ENCODE peak calls at places on chromosomes 11 and 22, in four cellular contexts. H, Y, A and T are unnamed samples.

GRCh38 chr22:32076726-32077550 is 33.9 kb downstream of the SLC5A1 start:
- DNase-seq in H (no peak), Y (no peak), A (no peak), T (no peak)

GRCh38 chr11:117319214-117319840 is 3.3 kb upstream of the BACE1 start:
- DNase-seq in H (no peak), Y (no peak), A (no peak), T (no peak)

GRCh38 chr11:68020575-68020974 is 9.9 kb upstream of the NDUFS8 start:
- DNase-seq in H (no peak), Y (peak), A (no peak), T (no peak)

GRCh38 chr11:44444770-44445321 is 120.6 kb upstream of the CD82 start:
- DNase-seq in H (no peak), Y (no peak), A (no peak), T (no peak)

GRCh38 chr11:59185412-59185811 is 13.5 kb downstream of the DTX4 start:
- DNase-seq in H (no peak), Y (no peak), A (no peak), T (no peak)

GRCh38 chr22:42742940-42743339 is 22.3 kb upstream of the A4GALT start:
- DNase-seq in H (no peak), Y (no peak), A (no peak), T (no peak)

GRCh38 chr11:9906043-9906791 is 242.3 kb downstream of the SWAP70 start:
- DNase-seq in H (peak), Y (peak), A (no peak), T (no peak)

GRCh38 chr11:19978668-19979518 is 181.4 kb downstream of the DBX1 start:
- DNase-seq in H (peak), Y (peak), A (no peak), T (no peak)

GRCh38 chr11:76803811-76804600 is 20.9 kb downstream of the TSKU start:
- DNase-seq in H (no peak), Y (no peak), A (peak), T (no peak)

GRCh38 chr11:62033191-62034044 is 66.0 kb upstream of the FTH1 start:
- DNase-seq in H (peak), Y (peak), A (no peak), T (no peak)

GRCh38 chr22:30675436-30675835 is 7.8 kb upstream of the DUSP18 start:
- DNase-seq in H (no peak), Y (no peak), A (no peak), T (no peak)

GRCh38 chr11:111796696-111797095 is 30.5 kb upstream of the PPP2R1B start:
- DNase-seq in H (no peak), Y (no peak), A (no peak), T (no peak)

GRCh38 chr22:40485813-40486610 is 115.6 kb downstream of the SGSM3 start:
- DNase-seq in H (peak), Y (no peak), A (no peak), T (no peak)

GRCh38 chr22:37148031-37148651 is 1.6 kb downstream of the IL2RB start:
- DNase-seq in H (no peak), Y (no peak), A (no peak), T (no peak)

GRCh38 chr11:2515401-2516275 is 70.8 kb downstream of the KCNQ1 start:
- DNase-seq in H (no peak), Y (no peak), A (no peak), T (no peak)

GRCh38 chr11:115616941-115617340 is 112.7 kb upstream of the CADM1 start:
- DNase-seq in H (no peak), Y (no peak), A (no peak), T (no peak)

GRCh38 chr11:119378851-119379465 is 2.5 kb downstream of the USP2 start:
- DNase-seq in H (no peak), Y (no peak), A (no peak), T (no peak)

GRCh38 chr22:37187891-37188761 is at the start of gene C1QTNF6:
- DNase-seq in H (peak), Y (peak), A (no peak), T (no peak)

GRCh38 chr22:27472975-27473374 is 328.6 kb downstream of the MN1 start:
- DNase-seq in H (no peak), Y (no peak), A (no peak), T (no peak)

GRCh38 chr22:24247011-24247507 is 2.2 kb upstream of the GGT5 start:
- DNase-seq in H (no peak), Y (no peak), A (no peak), T (no peak)

GRCh38 chr22:17444204-17444504 is 74.9 kb downstream of the CECR2 start:
- DNase-seq in H (no peak), Y (no peak), A (no peak), T (no peak)

GRCh38 chr11:68106165-68106940 is 14.8 kb downstream of the CHKA start:
- DNase-seq in H (peak), Y (no peak), A (no peak), T (no peak)

GRCh38 chr11:63882555-63883242 is 34.3 kb downstream of the RCOR2 start:
- DNase-seq in H (no peak), Y (no peak), A (peak), T (no peak)

GRCh38 chr11:124879229-124879998 is 14.2 kb downstream of the ROBO3 start:
- DNase-seq in H (no peak), Y (no peak), A (no peak), T (no peak)

GRCh38 chr22:21659864-21660525 is 5.8 kb upstream of the PPIL2 start:
- DNase-seq in H (no peak), Y (no peak), A (no peak), T (no peak)

GRCh38 chr22:39928556-39929401 is 27.9 kb downstream of the GRAP2 start:
- DNase-seq in H (peak), Y (no peak), A (no peak), T (no peak)

GRCh38 chr11:11608783-11609232 is 13.0 kb downstream of the GALNT18 start:
- DNase-seq in H (peak), Y (peak), A (peak), T (peak)

GRCh38 chr11:2309251-2310072 is 7.6 kb downstream of the TSPAN32 start:
- DNase-seq in H (no peak), Y (no peak), A (no peak), T (no peak)

GRCh38 chr22:23128269-23129108 is 13.3 kb downstream of the RSPH14 start:
- DNase-seq in H (peak), Y (peak), A (peak), T (peak)

GRCh38 chr11:16881074-16881709 is 133.0 kb downstream of the PLEKHA7 start:
- DNase-seq in H (peak), Y (peak), A (no peak), T (peak)

GRCh38 chr22:25403752-25404471 is 160.6 kb upstream of the GRK3 start:
- DNase-seq in H (peak), Y (peak), A (peak), T (no peak)

GRCh38 chr11:77289737-77290136 is 11.7 kb downstream of the GDPD4 start:
- DNase-seq in H (no peak), Y (no peak), A (no peak), T (no peak)

GRCh38 chr22:46660604-46661201 is 40.5 kb downstream of the GRAMD4 start:
- DNase-seq in H (peak), Y (no peak), A (no peak), T (no peak)

GRCh38 chr11:75428301-75428724 is 4.7 kb downstream of the KLHL35 start:
- DNase-seq in H (no peak), Y (peak), A (no peak), T (no peak)

GRCh38 chr22:31586137-31586920 is 75.7 kb downstream of the PISD start:
- DNase-seq in H (no peak), Y (no peak), A (no peak), T (no peak)

GRCh38 chr22:37818397-37819099 is 4.6 kb upstream of the GALR3 start:
- DNase-seq in H (peak), Y (no peak), A (no peak), T (peak)

GRCh38 chr11:95891423-95892177 is 32.3 kb downstream of the MTMR2 start:
- DNase-seq in H (no peak), Y (no peak), A (no peak), T (no peak)

GRCh38 chr11:116517077-116517476 is 255.7 kb downstream of the BUD13 start:
- DNase-seq in H (no peak), Y (no peak), A (no peak), T (no peak)

GRCh38 chr11:7665473-7666291 is 7.6 kb downstream of the CYB5R2 start:
- DNase-seq in H (peak), Y (peak), A (peak), T (peak)

GRCh38 chr22:41642711-41643110 is 21.6 kb downstream of the XRCC6 start:
- DNase-seq in H (peak), Y (peak), A (no peak), T (no peak)
- H3K4me2 ChIP-seq in H (no peak), Y (no peak), A (no peak), T (no peak)

GRCh38 chr11:65292866-65293265 is 21.8 kb upstream of the CDC42EP2 start:
- DNase-seq in H (no peak), Y (no peak), A (no peak), T (no peak)
- H3K9ac ChIP-seq in H (no peak), Y (no peak), A (no peak), T (no peak)

GRCh38 chr11:104164028-104164520 is at the start of gene PDGFD:
- DNase-seq in H (peak), Y (peak), A (no peak), T (peak)

GRCh38 chr11:104161751-104162450 is 2.0 kb downstream of the PDGFD start:
- DNase-seq in H (no peak), Y (no peak), A (no peak), T (no peak)

GRCh38 chr11:104165014-104165413 is 1.1 kb upstream of the PDGFD start:
- DNase-seq in H (no peak), Y (no peak), A (no peak), T (no peak)

GRCh38 chr11:104159356-104159755 is 4.6 kb downstream of the PDGFD start:
- DNase-seq in H (no peak), Y (peak), A (no peak), T (no peak)

DNA sequence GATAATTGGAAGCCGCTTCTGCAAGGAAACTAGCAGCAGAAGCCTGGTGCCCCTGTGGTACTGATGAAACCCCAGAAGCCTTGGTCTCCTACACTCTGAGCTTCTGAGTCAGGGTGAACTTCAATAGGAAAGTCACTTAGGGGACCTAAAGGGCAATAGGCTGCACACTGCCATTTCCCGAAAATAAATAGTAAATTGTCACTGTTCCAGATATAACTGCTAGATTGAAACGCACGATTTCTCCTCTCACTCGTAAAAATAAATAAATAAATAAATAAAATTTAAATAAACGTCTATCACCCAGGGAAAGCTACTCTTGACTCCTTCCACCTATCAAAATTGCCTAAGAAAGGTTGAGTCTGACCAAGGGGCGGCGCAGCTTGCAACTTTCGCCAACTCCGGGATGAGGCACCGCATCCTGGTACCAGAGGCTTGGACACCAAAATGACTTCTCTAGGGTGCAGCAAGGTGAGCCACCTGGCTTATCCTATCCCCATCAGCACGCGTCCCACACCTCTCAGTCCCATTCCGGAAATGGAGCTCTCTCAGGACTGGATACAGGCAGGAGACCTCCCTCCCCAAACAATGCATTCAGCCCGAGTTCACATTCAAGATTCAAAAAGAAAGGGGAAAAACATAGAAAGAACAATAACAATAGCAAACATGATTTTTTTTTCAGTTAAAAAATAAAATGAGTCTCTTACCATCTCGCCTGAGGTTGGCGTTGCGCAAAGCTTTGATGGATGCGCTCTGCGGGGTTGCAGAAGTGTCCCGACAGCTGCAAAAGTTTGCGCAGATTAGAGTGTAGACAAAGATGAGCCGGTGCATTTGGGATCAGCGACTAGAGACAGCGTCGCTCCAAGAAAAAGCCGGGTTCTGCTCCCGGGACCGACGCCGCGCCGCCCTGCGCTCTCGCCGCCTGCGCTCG is 583 bp downstream of the PDGFD start:
- DNase-seq in H (peak), Y (no peak), A (no peak), T (no peak)
- H3K4me3 ChIP-seq in H (peak), Y (peak), A (no peak), T (peak)

DNA sequence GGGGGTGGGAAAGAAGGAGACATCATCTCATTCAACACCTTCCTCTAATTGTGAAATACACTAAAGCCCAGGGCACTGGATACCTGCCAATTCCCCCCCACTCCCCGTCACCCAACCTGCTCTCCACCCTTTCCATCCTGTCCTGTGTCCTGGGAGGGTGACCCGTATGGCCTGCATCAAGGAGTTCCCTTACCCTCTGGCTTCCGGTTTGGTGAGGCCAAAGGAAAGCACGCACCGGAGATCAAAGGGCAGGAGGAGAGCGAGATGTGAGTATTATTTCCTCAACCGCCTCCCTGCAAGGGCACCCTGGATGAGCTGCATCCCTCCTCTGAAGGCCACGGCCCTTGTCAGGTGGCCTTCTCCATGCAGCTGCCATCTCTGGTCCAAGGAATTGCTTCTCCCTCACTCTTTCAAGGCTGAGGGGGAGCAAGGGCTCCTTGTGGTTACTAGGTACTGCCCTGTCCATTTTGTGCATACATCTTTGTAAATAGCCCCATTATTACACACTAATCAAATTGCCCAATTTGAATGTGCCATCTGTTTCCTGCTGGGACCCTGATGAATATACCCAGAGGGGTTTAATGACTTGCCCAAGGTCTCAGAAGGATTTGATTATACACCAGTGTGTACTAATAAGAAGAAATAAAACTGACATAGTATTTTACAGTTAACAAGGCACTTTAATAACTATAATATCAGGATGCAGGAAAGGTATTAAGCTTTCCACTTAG is 64.8 kb upstream of the PTPRJ start:
- DNase-seq in H (no peak), Y (no peak), A (no peak), T (no peak)
- H3K4me2 ChIP-seq in H (no peak), Y (no peak), A (no peak), T (no peak)

DNA sequence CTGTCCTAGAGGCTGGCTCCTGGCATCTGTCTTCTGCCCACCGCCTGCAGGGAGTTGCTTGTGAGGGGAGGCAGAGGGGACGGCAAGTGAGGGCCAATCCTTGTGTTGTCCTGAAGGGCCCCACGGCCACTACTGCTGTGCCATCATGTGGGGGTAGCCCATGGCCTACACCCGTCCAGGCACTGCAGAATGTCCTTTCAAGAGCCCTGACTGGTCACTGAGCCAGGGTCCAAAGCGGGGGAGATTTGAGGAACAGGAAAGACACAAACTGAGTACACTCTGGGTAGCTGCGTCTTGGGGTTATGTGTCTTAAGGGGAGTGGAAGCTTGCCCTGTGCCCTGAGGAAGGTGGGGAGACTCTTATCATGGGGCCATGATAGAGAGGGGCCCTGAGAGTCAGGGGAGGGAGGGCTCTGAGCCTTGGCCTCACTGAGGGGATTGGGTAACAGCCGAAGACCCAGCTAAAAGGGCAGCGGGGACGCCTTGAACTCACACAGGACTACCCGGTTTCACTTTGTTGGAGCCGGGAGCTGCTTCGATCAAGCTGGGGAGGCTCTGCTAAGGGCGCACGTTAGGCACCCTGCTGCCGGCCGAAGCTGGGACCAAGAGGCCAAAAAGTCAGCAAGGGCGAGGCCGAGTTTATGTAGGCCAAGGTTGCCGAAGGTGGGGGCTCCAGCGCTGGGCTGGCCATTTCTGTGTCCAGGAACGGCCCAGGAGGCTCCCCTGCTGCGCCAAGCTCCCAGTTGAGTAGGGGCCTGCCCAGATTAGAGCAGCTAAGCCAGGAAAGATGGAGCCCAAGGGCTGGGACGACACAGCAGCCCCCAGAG is 1.9 kb downstream of the TBX1 start:
- DNase-seq in H (no peak), Y (no peak), A (no peak), T (no peak)
- H3K9ac ChIP-seq in H (no peak), Y (peak), A (no peak), T (no peak)

GRCh38 chr11:107561688-107562087 is 3.8 kb downstream of the ALKBH8 start:
- DNase-seq in H (peak), Y (peak), A (no peak), T (no peak)

GRCh38 chr11:107562647-107563208 is 2.8 kb downstream of the ALKBH8 start:
- DNase-seq in H (peak), Y (peak), A (no peak), T (no peak)

GRCh38 chr11:107565219-107565937 is at the start of gene ALKBH8:
- DNase-seq in H (peak), Y (peak), A (peak), T (peak)

GRCh38 chr11:107564877-107565218 is 687 bp downstream of the ALKBH8 start:
- DNase-seq in H (no peak), Y (no peak), A (no peak), T (no peak)

DNA sequence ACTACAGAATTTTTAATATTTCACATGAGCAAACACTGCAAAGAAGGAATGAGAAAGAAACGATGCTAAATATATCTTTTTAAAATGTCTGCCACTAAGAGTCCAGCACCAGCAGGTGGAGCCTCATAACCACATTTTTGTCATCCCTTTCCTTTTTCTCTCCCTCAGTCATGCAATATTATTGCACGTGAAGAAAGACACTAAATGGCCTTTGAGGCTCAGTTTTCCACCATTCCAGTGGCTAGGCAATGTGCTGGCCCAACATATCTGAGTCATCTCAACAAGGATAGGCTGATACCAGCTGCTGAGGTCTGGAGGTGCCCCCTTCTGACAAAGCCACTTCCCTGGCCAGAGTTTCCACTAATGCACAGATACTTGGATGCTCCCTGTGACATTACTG is 1.8 kb downstream of the ALKBH8 start:
- DNase-seq in H (peak), Y (peak), A (peak), T (peak)
- H3K4me3 ChIP-seq in H (no peak), Y (peak), A (no peak), T (no peak)